ENCODE peak calls at places on chromosomes 13 and 19, in nine cellular contexts. One of them, this sample, is unnamed.

GRCh38 chr13:112522578-112522977 is 65.4 kb downstream of the TUBGCP3 start:
- DNase-seq in OCI-M1: no peak
- DNase-seq in stimulated activated CD8-positive, alpha-beta memory T cell treated with anti-CD3 and anti-CD28 coated beads, Interleukin-2, amount 100 ng/mL, for 1 hour: no peak
- DNase-seq in stimulated activated CD4-positive, alpha-beta T cell treated with anti-CD3 and anti-CD28 coated beads, Interleukin-4, amount 100 ng/mL, for 24 hours: no peak
- DNase-seq in RPMI8226: no peak
- DNase-seq in coronary artery: no peak
- DNase-seq in pons: no peak
- DNase-seq in NCI-H1092: no peak
- DNase-seq in NCI-H748 treated with DMSO at 0.1 percent for 48 hours: no peak
- DNase-seq in this sample: no peak

GRCh38 chr13:48126944-48127814 is 32.3 kb upstream of the MED4 start:
- DNase-seq in OCI-M1: peak
- DNase-seq in RPMI8226: peak
- DNase-seq in coronary artery: peak
- DNase-seq in pons: peak
- DNase-seq in NCI-H1092: no peak
- DNase-seq in stimulated activated CD4-positive, alpha-beta T cell treated with anti-CD3 and anti-CD28 coated beads, Interleukin-4, amount 100 ng/mL, for 24 hours: peak
- DNase-seq in stimulated activated CD8-positive, alpha-beta memory T cell treated with anti-CD3 and anti-CD28 coated beads, Interleukin-2, amount 100 ng/mL, for 1 hour: no peak
- DNase-seq in NCI-H748 treated with DMSO at 0.1 percent for 48 hours: peak
- DNase-seq in this sample: peak

GRCh38 chr13:40446365-40446764 is 220.1 kb downstream of the FOXO1 start:
- DNase-seq in NCI-H1092: no peak
- DNase-seq in pons: no peak
- DNase-seq in OCI-M1: no peak
- DNase-seq in coronary artery: no peak
- DNase-seq in stimulated activated CD8-positive, alpha-beta memory T cell treated with anti-CD3 and anti-CD28 coated beads, Interleukin-2, amount 100 ng/mL, for 1 hour: no peak
- DNase-seq in NCI-H748 treated with DMSO at 0.1 percent for 48 hours: no peak
- DNase-seq in stimulated activated CD4-positive, alpha-beta T cell treated with anti-CD3 and anti-CD28 coated beads, Interleukin-4, amount 100 ng/mL, for 24 hours: no peak
- DNase-seq in RPMI8226: no peak
- DNase-seq in this sample: no peak

GRCh38 chr19:1224847-1225246 is 13.0 kb downstream of the CBARP start:
- DNase-seq in NCI-H748 treated with DMSO at 0.1 percent for 48 hours: no peak
- DNase-seq in stimulated activated CD4-positive, alpha-beta T cell treated with anti-CD3 and anti-CD28 coated beads, Interleukin-4, amount 100 ng/mL, for 24 hours: no peak
- DNase-seq in stimulated activated CD8-positive, alpha-beta memory T cell treated with anti-CD3 and anti-CD28 coated beads, Interleukin-2, amount 100 ng/mL, for 1 hour: no peak
- DNase-seq in pons: no peak
- DNase-seq in OCI-M1: no peak
- DNase-seq in RPMI8226: no peak
- DNase-seq in NCI-H1092: no peak
- DNase-seq in coronary artery: no peak
- DNase-seq in this sample: no peak

GRCh38 chr19:6868341-6868740 is 19.0 kb upstream of the ADGRE1 start:
- DNase-seq in NCI-H748 treated with DMSO at 0.1 percent for 48 hours: no peak
- DNase-seq in coronary artery: no peak
- DNase-seq in stimulated activated CD4-positive, alpha-beta T cell treated with anti-CD3 and anti-CD28 coated beads, Interleukin-4, amount 100 ng/mL, for 24 hours: no peak
- DNase-seq in NCI-H1092: peak
- DNase-seq in RPMI8226: peak
- DNase-seq in OCI-M1: peak
- DNase-seq in pons: peak
- DNase-seq in stimulated activated CD8-positive, alpha-beta memory T cell treated with anti-CD3 and anti-CD28 coated beads, Interleukin-2, amount 100 ng/mL, for 1 hour: no peak
- DNase-seq in this sample: no peak

GRCh38 chr19:50486823-50487515 is 10.3 kb upstream of the GARIN5A start:
- DNase-seq in pons: no peak
- DNase-seq in stimulated activated CD8-positive, alpha-beta memory T cell treated with anti-CD3 and anti-CD28 coated beads, Interleukin-2, amount 100 ng/mL, for 1 hour: peak
- DNase-seq in stimulated activated CD4-positive, alpha-beta T cell treated with anti-CD3 and anti-CD28 coated beads, Interleukin-4, amount 100 ng/mL, for 24 hours: peak
- DNase-seq in coronary artery: no peak
- DNase-seq in NCI-H1092: no peak
- DNase-seq in OCI-M1: peak
- DNase-seq in NCI-H748 treated with DMSO at 0.1 percent for 48 hours: no peak
- DNase-seq in RPMI8226: peak
- DNase-seq in this sample: peak

GRCh38 chr13:84917252-84917878 is 881.9 kb downstream of the SLITRK6 start:
- DNase-seq in OCI-M1: peak
- DNase-seq in pons: peak
- DNase-seq in NCI-H748 treated with DMSO at 0.1 percent for 48 hours: peak
- DNase-seq in RPMI8226: peak
- DNase-seq in stimulated activated CD4-positive, alpha-beta T cell treated with anti-CD3 and anti-CD28 coated beads, Interleukin-4, amount 100 ng/mL, for 24 hours: no peak
- DNase-seq in stimulated activated CD8-positive, alpha-beta memory T cell treated with anti-CD3 and anti-CD28 coated beads, Interleukin-2, amount 100 ng/mL, for 1 hour: no peak
- DNase-seq in coronary artery: no peak
- DNase-seq in NCI-H1092: peak
- DNase-seq in this sample: no peak

GRCh38 chr19:40585677-40586422 is 9.2 kb downstream of the SHKBP1 start:
- DNase-seq in NCI-H748 treated with DMSO at 0.1 percent for 48 hours: no peak
- DNase-seq in pons: no peak
- DNase-seq in stimulated activated CD4-positive, alpha-beta T cell treated with anti-CD3 and anti-CD28 coated beads, Interleukin-4, amount 100 ng/mL, for 24 hours: no peak
- DNase-seq in NCI-H1092: no peak
- DNase-seq in coronary artery: no peak
- DNase-seq in OCI-M1: no peak
- DNase-seq in stimulated activated CD8-positive, alpha-beta memory T cell treated with anti-CD3 and anti-CD28 coated beads, Interleukin-2, amount 100 ng/mL, for 1 hour: no peak
- DNase-seq in RPMI8226: no peak
- DNase-seq in this sample: no peak

GRCh38 chr13:113098163-113098732 is 7.3 kb upstream of the F7 start:
- DNase-seq in stimulated activated CD4-positive, alpha-beta T cell treated with anti-CD3 and anti-CD28 coated beads, Interleukin-4, amount 100 ng/mL, for 24 hours: no peak
- DNase-seq in coronary artery: no peak
- DNase-seq in NCI-H1092: no peak
- DNase-seq in OCI-M1: no peak
- DNase-seq in pons: no peak
- DNase-seq in NCI-H748 treated with DMSO at 0.1 percent for 48 hours: no peak
- DNase-seq in RPMI8226: no peak
- DNase-seq in stimulated activated CD8-positive, alpha-beta memory T cell treated with anti-CD3 and anti-CD28 coated beads, Interleukin-2, amount 100 ng/mL, for 1 hour: no peak
- DNase-seq in this sample: no peak

GRCh38 chr19:3146677-3147100 is 10.9 kb downstream of the GNA15 start:
- DNase-seq in coronary artery: no peak
- DNase-seq in RPMI8226: peak
- DNase-seq in NCI-H748 treated with DMSO at 0.1 percent for 48 hours: no peak
- DNase-seq in stimulated activated CD4-positive, alpha-beta T cell treated with anti-CD3 and anti-CD28 coated beads, Interleukin-4, amount 100 ng/mL, for 24 hours: peak
- DNase-seq in pons: no peak
- DNase-seq in OCI-M1: peak
- DNase-seq in stimulated activated CD8-positive, alpha-beta memory T cell treated with anti-CD3 and anti-CD28 coated beads, Interleukin-2, amount 100 ng/mL, for 1 hour: peak
- DNase-seq in NCI-H1092: no peak
- DNase-seq in this sample: peak

GRCh38 chr13:45015300-45015699 is 26.0 kb downstream of the GPALPP1 start:
- DNase-seq in NCI-H1092: no peak
- DNase-seq in NCI-H748 treated with DMSO at 0.1 percent for 48 hours: no peak
- DNase-seq in coronary artery: no peak
- DNase-seq in RPMI8226: no peak
- DNase-seq in stimulated activated CD8-positive, alpha-beta memory T cell treated with anti-CD3 and anti-CD28 coated beads, Interleukin-2, amount 100 ng/mL, for 1 hour: no peak
- DNase-seq in OCI-M1: no peak
- DNase-seq in pons: no peak
- DNase-seq in stimulated activated CD4-positive, alpha-beta T cell treated with anti-CD3 and anti-CD28 coated beads, Interleukin-4, amount 100 ng/mL, for 24 hours: no peak
- DNase-seq in this sample: no peak

GRCh38 chr13:22275393-22275792 is 604.5 kb downstream of the FGF9 start:
- DNase-seq in NCI-H748 treated with DMSO at 0.1 percent for 48 hours: no peak
- DNase-seq in stimulated activated CD8-positive, alpha-beta memory T cell treated with anti-CD3 and anti-CD28 coated beads, Interleukin-2, amount 100 ng/mL, for 1 hour: no peak
- DNase-seq in stimulated activated CD4-positive, alpha-beta T cell treated with anti-CD3 and anti-CD28 coated beads, Interleukin-4, amount 100 ng/mL, for 24 hours: no peak
- DNase-seq in coronary artery: no peak
- DNase-seq in NCI-H1092: no peak
- DNase-seq in pons: no peak
- DNase-seq in OCI-M1: no peak
- DNase-seq in RPMI8226: no peak
- DNase-seq in this sample: no peak

GRCh38 chr13:59643906-59644626 is 519.7 kb downstream of the DIAPH3 start:
- DNase-seq in coronary artery: no peak
- DNase-seq in NCI-H748 treated with DMSO at 0.1 percent for 48 hours: no peak
- DNase-seq in stimulated activated CD4-positive, alpha-beta T cell treated with anti-CD3 and anti-CD28 coated beads, Interleukin-4, amount 100 ng/mL, for 24 hours: no peak
- DNase-seq in stimulated activated CD8-positive, alpha-beta memory T cell treated with anti-CD3 and anti-CD28 coated beads, Interleukin-2, amount 100 ng/mL, for 1 hour: no peak
- DNase-seq in RPMI8226: no peak
- DNase-seq in pons: no peak
- DNase-seq in OCI-M1: no peak
- DNase-seq in NCI-H1092: no peak
- DNase-seq in this sample: no peak

GRCh38 chr19:56125806-56126590 is 4.9 kb upstream of the ZNF787 start:
- DNase-seq in NCI-H1092: no peak
- DNase-seq in coronary artery: no peak
- DNase-seq in pons: no peak
- DNase-seq in stimulated activated CD8-positive, alpha-beta memory T cell treated with anti-CD3 and anti-CD28 coated beads, Interleukin-2, amount 100 ng/mL, for 1 hour: no peak
- DNase-seq in RPMI8226: no peak
- DNase-seq in stimulated activated CD4-positive, alpha-beta T cell treated with anti-CD3 and anti-CD28 coated beads, Interleukin-4, amount 100 ng/mL, for 24 hours: no peak
- DNase-seq in NCI-H748 treated with DMSO at 0.1 percent for 48 hours: no peak
- DNase-seq in OCI-M1: peak
- DNase-seq in this sample: no peak

This sample was measured in activated CD8-positive, alpha-beta T cell treated with anti-CD3 and anti-CD28 coated beads, Interleukin-2, amount 10 ng/mL, durations not matched to agents 7 days and 5 days.